ENCODE peak calls at places on chromosomes 4 and X, in eight cellular contexts. D is GM23248, T is GM23338, W is PC-9, V is SK-N-SH, U is PC-3, B is HCT116, R is OCI-LY7. G is an unnamed sample.

GRCh38 chr4:142961866-142962265 is 115.8 kb upstream of the INPP4B start:
- DNase-seq in D (no peak), T (no peak), W (no peak), V (no peak), U (no peak), B (no peak), R (peak; percentile 1), G (no peak)

GRCh38 chr4:150310159-150310895 is 232.1 kb downstream of the DCLK2 start:
- DNase-seq in D (peak; percentile 54), T (no peak), W (no peak), V (no peak), U (peak; percentile 40), B (no peak), R (no peak), G (no peak)

GRCh38 chrX:151177141-151178027 is 1.0 kb downstream of the GPR50 start:
- DNase-seq in D (no peak), T (peak; percentile 61), W (no peak), V (no peak), U (no peak), B (no peak), R (no peak), G (no peak)

GRCh38 chrX:30821116-30821515 is 67.9 kb downstream of the TAB3 start:
- DNase-seq in D (peak; percentile 3), T (peak; percentile 1), W (no peak), V (no peak), U (peak; percentile 5), B (no peak), R (peak; percentile 8), G (no peak)

GRCh38 chr4:146522862-146523205 is 1.1 kb upstream of the SLC10A7 start:
- DNase-seq in D (peak; percentile 42), T (peak; percentile 32), W (no peak), V (no peak), U (peak; percentile 24), B (no peak), R (peak; percentile 61), G (peak; percentile 52)

GRCh38 chr4:28351826-28352225 is 1491.2 kb downstream of the STIM2 start:
- DNase-seq in D (no peak), T (no peak), W (no peak), V (no peak), U (no peak), B (no peak), R (no peak), G (no peak)

GRCh38 chrX:138127314-138127713 is 561.4 kb downstream of the ZIC3 start:
- DNase-seq in D (peak; percentile 48), T (no peak), W (no peak), V (no peak), U (peak; percentile 89), B (no peak), R (no peak), G (no peak)

GRCh38 chrX:17590892-17591740 is 146.2 kb upstream of the SCML1 start:
- DNase-seq in D (peak; percentile 79), T (peak; percentile 68), W (peak; percentile 72), V (peak; percentile 49), U (peak; percentile 79), B (peak; percentile 49), R (peak; percentile 11), G (peak; percentile 82)

GRCh38 chrX:138759217-138759943 is 47.9 kb upstream of the FGF13 start:
- DNase-seq in D (no peak), T (no peak), W (no peak), V (no peak), U (no peak), B (no peak), R (no peak), G (no peak)

GRCh38 chrX:40148189-40148438 is 50.4 kb upstream of the BCOR start:
- DNase-seq in D (no peak), T (no peak), W (no peak), V (no peak), U (no peak), B (no peak), R (no peak), G (no peak)

GRCh38 chr4:133081246-133081645 is 67.8 kb upstream of the PCDH10 start:
- DNase-seq in D (no peak), T (peak; percentile 24), W (no peak), V (no peak), U (no peak), B (peak; percentile 1), R (no peak), G (peak; percentile 41)

GRCh38 chrX:427812-428725 is 41.4 kb upstream of the PPP2R3B start:
- DNase-seq in D (peak; percentile 24), T (peak; percentile 86), W (no peak), V (peak; percentile 54), U (peak; percentile 24), B (no peak), R (peak; percentile 39), G (no peak)

GRCh38 chrX:40849906-40850672 is 114.7 kb upstream of the MED14 start:
- DNase-seq in D (peak; percentile 29), T (no peak), W (no peak), V (no peak), U (no peak), B (no peak), R (no peak), G (peak; percentile 48)

GRCh38 chrX:53732797-53733196 is 46.3 kb upstream of the HUWE1 start:
- DNase-seq in D (no peak), T (no peak), W (no peak), V (no peak), U (no peak), B (no peak), R (no peak), G (no peak)

GRCh38 chr4:5995901-5996623 is 22.2 kb downstream of the C4orf50 start:
- DNase-seq in D (no peak), T (no peak), W (no peak), V (no peak), U (no peak), B (no peak), R (no peak), G (no peak)

GRCh38 chr4:158810487-158811215 is 41.8 kb downstream of the FNIP2 start:
- DNase-seq in D (peak; percentile 99), T (no peak), W (peak; percentile 89), V (no peak), U (peak; percentile 92), B (peak; percentile 8), R (no peak), G (no peak)

GRCh38 chr4:37770016-37770415 is 56.5 kb upstream of the PGM2 start:
- DNase-seq in D (peak; percentile 77), T (no peak), W (no peak), V (no peak), U (no peak), B (no peak), R (no peak), G (no peak)

GRCh38 chr4:118797558-118798142 is 38.3 kb downstream of the SEC24D start:
- DNase-seq in D (peak; percentile 74), T (no peak), W (no peak), V (no peak), U (no peak), B (no peak), R (no peak), G (no peak)

GRCh38 chrX:108419401-108419800 is 18.8 kb downstream of the COL4A6 start:
- DNase-seq in D (no peak), T (peak; percentile 30), W (no peak), V (no peak), U (no peak), B (no peak), R (no peak), G (no peak)
- H3K9me2 ChIP-seq in D (no peaks in the 10 kb centered on the region), T (no peaks in the 10 kb centered on the region), W (no peaks in the 10 kb centered on the region), V (no peaks in the 10 kb centered on the region), U (no peaks in the 10 kb centered on the region), B (no peaks in the 10 kb centered on the region), R (no peaks in the 10 kb centered on the region), G (no peaks in the 10 kb centered on the region)

GRCh38 chr4:148881860-148882643 is 439.8 kb upstream of the NR3C2 start:
- DNase-seq in D (no peak), T (peak; percentile 94), W (no peak), V (no peak), U (no peak), B (no peak), R (no peak), G (no peak)

GRCh38 chr4:148883435-148883834 is 441.2 kb upstream of the NR3C2 start:
- DNase-seq in D (no peak), T (no peak), W (no peak), V (no peak), U (no peak), B (no peak), R (no peak), G (no peak)

GRCh38 chr4:148883891-148884290 is 441.7 kb upstream of the NR3C2 start:
- DNase-seq in D (no peak), T (no peak), W (no peak), V (no peak), U (no peak), B (no peak), R (no peak), G (no peak)
- H3K36me3 ChIP-seq in D (no peaks in the 10 kb centered on the region), T (no peaks in the 10 kb centered on the region), W (no peaks in the 10 kb centered on the region), V (no peaks in the 10 kb centered on the region), U (no peaks in the 10 kb centered on the region), B (no peaks in the 10 kb centered on the region), R (no peaks in the 10 kb centered on the region), G (no peaks in the 10 kb centered on the region)

GRCh38 chrX:130418740-130419139 is 17.0 kb downstream of the RBMX2 start:
- DNase-seq in D (no peak), T (no peak), W (no peak), V (no peak), U (no peak), B (no peak), R (no peak), G (no peak)
- H2AFZ ChIP-seq in D (no peak overlapping the region), T (no peak overlapping the region), W (no peak overlapping the region), V (no peak overlapping the region), U (no peak overlapping the region), B (no peak overlapping the region), R (no peak overlapping the region), G (no peak overlapping the region)

GRCh38 chr4:186829097-186829496 is 105.4 kb upstream of the FAT1 start:
- DNase-seq in D (no peak), T (no peak), W (no peak), V (no peak), U (no peak), B (no peak), R (no peak), G (no peak)

GRCh38 chr4:186825069-186825468 is 101.4 kb upstream of the FAT1 start:
- DNase-seq in D (no peak), T (no peak), W (no peak), V (no peak), U (no peak), B (peak; percentile 82), R (no peak), G (no peak)

GRCh38 chr4:186827542-186827887 is 103.9 kb upstream of the FAT1 start:
- DNase-seq in D (no peak), T (no peak), W (no peak), V (no peak), U (no peak), B (no peak), R (no peak), G (no peak)

GRCh38 chr4:186829740-186830449 is 106.2 kb upstream of the FAT1 start:
- DNase-seq in D (no peak), T (no peak), W (peak; percentile 78), V (no peak), U (peak; percentile 35), B (peak; percentile 82), R (no peak), G (no peak)

DNA sequence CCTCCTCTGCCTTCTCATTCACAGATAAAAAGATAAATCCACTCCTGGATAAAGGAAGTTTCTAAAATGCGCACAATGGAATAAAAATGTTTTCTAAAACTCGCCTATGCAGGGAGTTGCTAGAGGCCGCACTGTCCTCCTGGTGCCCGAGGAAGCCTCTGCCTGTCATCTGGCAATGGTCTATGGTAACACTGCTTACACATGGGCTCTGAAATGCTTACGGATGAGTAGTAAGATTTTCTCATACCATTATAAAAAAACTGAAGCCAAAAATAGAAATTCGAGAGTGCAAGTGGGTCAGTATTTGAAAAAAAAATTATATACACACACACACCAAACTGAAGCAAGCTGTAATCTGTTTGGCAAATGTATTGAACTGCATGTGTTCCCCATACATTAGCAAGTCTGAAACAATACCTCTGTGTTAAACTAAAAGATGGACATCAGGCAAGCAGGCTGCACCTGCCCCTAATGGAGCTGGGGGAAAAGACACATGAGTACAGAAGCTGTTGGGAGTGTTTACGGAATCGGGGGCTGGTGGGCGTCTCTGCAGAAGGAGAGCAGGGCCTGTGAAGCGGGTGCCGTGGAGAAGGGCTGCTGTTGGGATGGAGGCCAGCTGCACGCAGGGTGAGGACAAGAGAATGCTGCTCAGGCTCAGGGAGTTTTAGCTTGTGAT is 103.3 kb upstream of the FAT1 start:
- DNase-seq in D (no peak), T (no peak), W (no peak), V (no peak), U (no peak), B (no peak), R (no peak), G (no peak)
- H3K9me2 ChIP-seq in D (no peaks in the 10 kb centered on the region), T (peaks cover 3% of the 10 kb centered on the region), W (no peaks in the 10 kb centered on the region), V (no peaks in the 10 kb centered on the region), U (no peaks in the 10 kb centered on the region), B (no peaks in the 10 kb centered on the region), R (no peaks in the 10 kb centered on the region), G (no peaks in the 10 kb centered on the region)

G was measured in Karpas-422.